ENCODE peak calls at places on chromosomes 11 and 22, in four cellular contexts. Q, Y, C and A are unnamed samples.

GRCh38 chr11:121892131-121892681 is 223.8 kb downstream of the BLID start:
- DNase-seq in Q (no peak), C (no peak), Y (peak), A (no peak)

GRCh38 chr11:78684377-78684776 is 109.7 kb upstream of the NARS2 start:
- DNase-seq in Q (no peak), Y (no peak), C (no peak), A (no peak)

GRCh38 chr22:45672564-45673481 is 1.2 kb downstream of the ATXN10 start:
- DNase-seq in Y (no peak), Q (no peak), C (peak), A (no peak)

GRCh38 chr11:83721286-83721685 is 435.1 kb upstream of the CCDC90B start:
- DNase-seq in Q (no peak), Y (no peak), C (no peak), A (no peak)

GRCh38 chr11:128859563-128860441 is 7.3 kb downstream of the KCNJ1 start:
- DNase-seq in Q (peak), C (peak), Y (no peak), A (no peak)

GRCh38 chr11:110472858-110473257 is 43.1 kb downstream of the FDX1 start:
- DNase-seq in Q (no peak), C (no peak), Y (no peak), A (no peak)

GRCh38 chr11:108733479-108734116 is 68.7 kb downstream of the DDX10 start:
- DNase-seq in C (no peak), Q (no peak), Y (no peak), A (no peak)

GRCh38 chr11:87038235-87038960 is 664 bp downstream of the TMEM135 start:
- DNase-seq in Y (no peak), Q (no peak), C (peak), A (no peak)

GRCh38 chr11:1303196-1303821 is 6.1 kb downstream of the TOLLIP start:
- DNase-seq in Q (no peak), C (no peak), Y (no peak), A (no peak)

GRCh38 chr11:28228196-28228595 is 120.0 kb downstream of the METTL15 start:
- DNase-seq in Q (no peak), Y (no peak), C (no peak), A (no peak)

GRCh38 chr11:112734207-112734606 is 227.0 kb upstream of the NCAM1 start:
- DNase-seq in Q (no peak), C (no peak), Y (no peak), A (no peak)

GRCh38 chr22:26697151-26697550 is 39.8 kb downstream of the MIAT start:
- DNase-seq in C (no peak), Q (no peak), Y (no peak), A (no peak)

GRCh38 chr22:48415535-48415934 is 1412.1 kb downstream of the BRD1 start:
- DNase-seq in Q (no peak), Y (no peak), C (peak), A (no peak)

GRCh38 chr22:26835929-26836528 is 178.6 kb downstream of the MIAT start:
- DNase-seq in Y (no peak), Q (peak), C (no peak), A (peak)

GRCh38 chr11:197741-198235 is 4.9 kb downstream of the SCGB1C1 start:
- DNase-seq in C (no peak), Q (no peak), Y (no peak), A (no peak)

GRCh38 chr11:26901162-26901561 is 92.8 kb upstream of the FIBIN start:
- DNase-seq in C (peak), Q (no peak), Y (no peak), A (no peak)

GRCh38 chr22:46854125-46854870 is 91.8 kb downstream of the TBC1D22A start:
- DNase-seq in Y (no peak), C (no peak), Q (no peak), A (no peak)

GRCh38 chr11:70397336-70397982 is 870 bp upstream of the CTTN start:
- DNase-seq in C (no peak), Q (peak), Y (no peak), A (peak)

GRCh38 chr11:107859459-107860239 is 1.1 kb upstream of the SLC35F2 start:
- DNase-seq in Y (no peak), Q (peak), C (peak), A (peak)

GRCh38 chr22:25406510-25407210 is 157.8 kb upstream of the GRK3 start:
- DNase-seq in Y (no peak), C (no peak), Q (no peak), A (no peak)

GRCh38 chr22:30092686-30093085 is 12.4 kb downstream of the HORMAD2 start:
- DNase-seq in C (no peak), Y (no peak), Q (no peak), A (no peak)

GRCh38 chr11:47552086-47552580 is 799 bp downstream of the CELF1 start:
- DNase-seq in Y (no peak), C (no peak), Q (peak), A (no peak)

GRCh38 chr11:119483341-119483880 is 60.4 kb upstream of the THY1 start:
- DNase-seq in Y (no peak), C (no peak), Q (no peak), A (no peak)

GRCh38 chr11:1040428-1041148 is 4.1 kb upstream of the MUC6 start:
- DNase-seq in Y (no peak), C (no peak), Q (no peak), A (no peak)

GRCh38 chr11:107598225-107599139 is 7.5 kb downstream of the ELMOD1 start:
- DNase-seq in Q (peak), C (peak), Y (no peak), A (no peak)

GRCh38 chr11:107769189-107769588 is 57.3 kb upstream of the SLN start:
- DNase-seq in Q (no peak), C (no peak), Y (no peak), A (no peak)

GRCh38 chr11:44747339-44747738 is 20.6 kb downstream of the TSPAN18 start:
- DNase-seq in Y (no peak), C (no peak), Q (no peak), A (no peak)

GRCh38 chr11:94820480-94820879 is 52.3 kb downstream of the AMOTL1 start:
- DNase-seq in Q (no peak), Y (no peak), C (no peak), A (no peak)